ENCODE peak calls at places on chromosomes 11 and 22, in nine cellular contexts. C, K, Z, L, B, J, T, U and W are unnamed samples.
A peak's percentile ranks its signal among the peaks of the same experiment; 100 is the strongest.

GRCh38 chr11:76592025-76592914 is 78.3 kb downstream of the LRRC32 start:
- DNase-seq in C (no peak), K (no peak), Z (no peak), L (no peak), B (no peak), J (no peak), T (no peak), U (no peak), W (no peak)

GRCh38 chr11:128596245-128596644 is 8.9 kb upstream of the ETS1 start:
- DNase-seq in C (no peak), K (no peak), Z (no peak), L (no peak), B (no peak), J (no peak), T (no peak), U (no peak), W (no peak)

GRCh38 chr11:118139578-118139977 is 13.0 kb downstream of the SCN4B start:
- DNase-seq in C (no peak), K (no peak), Z (peak; percentile 12), L (no peak), B (no peak), J (no peak), T (no peak), U (no peak), W (no peak)

GRCh38 chr11:43833657-43834073 is 47.0 kb upstream of the ALKBH3 start:
- DNase-seq in C (peak; percentile 50), K (no peak), Z (peak; percentile 78), L (no peak), B (peak; percentile 82), J (no peak), T (no peak), U (no peak), W (no peak)

GRCh38 chr11:66974724-66975402 is at the start of gene C11orf86:
- DNase-seq in C (no peak), K (no peak), Z (no peak), L (no peak), B (no peak), J (no peak), T (no peak), U (no peak), W (no peak)

GRCh38 chr22:39489094-39490068 is 12.7 kb upstream of the MIEF1 start:
- DNase-seq in C (no peak), K (no peak), Z (no peak), L (no peak), B (no peak), J (no peak), T (peak; percentile 12), U (no peak), W (no peak)

GRCh38 chr22:27372969-27373670 is 428.4 kb downstream of the MN1 start:
- DNase-seq in C (no peak), K (no peak), Z (no peak), L (no peak), B (no peak), J (no peak), T (no peak), U (no peak), W (no peak)

GRCh38 chr11:1089738-1090599 is 15.3 kb downstream of the MUC2 start:
- DNase-seq in C (no peak), K (no peak), Z (no peak), L (no peak), B (no peak), J (no peak), T (no peak), U (no peak), W (no peak)

GRCh38 chr11:125455851-125456250 is 40.2 kb downstream of the FEZ1 start:
- DNase-seq in C (no peak), K (no peak), Z (no peak), L (no peak), B (no peak), J (no peak), T (no peak), U (no peak), W (no peak)

GRCh38 chr11:35751664-35752061 is 89.1 kb downstream of the TRIM44 start:
- DNase-seq in C (no peak), K (no peak), Z (no peak), L (no peak), B (no peak), J (no peak), T (no peak), U (no peak), W (no peak)

GRCh38 chr11:25272214-25272613 is 775.4 kb downstream of the LUZP2 start:
- DNase-seq in C (no peak), K (no peak), Z (no peak), L (no peak), B (no peak), J (no peak), T (no peak), U (no peak), W (no peak)

GRCh38 chr11:96430668-96431067 is 40.9 kb downstream of the JRKL start:
- DNase-seq in C (no peak), K (no peak), Z (no peak), L (no peak), B (no peak), J (no peak), T (no peak), U (no peak), W (no peak)

GRCh38 chr22:37820350-37820749 is 2.8 kb upstream of the GALR3 start:
- DNase-seq in C (no peak), K (no peak), Z (no peak), L (no peak), B (no peak), J (no peak), T (no peak), U (no peak), W (no peak)
- TF ChIP-seq CTCF in C (no peak), K (no peak), Z (no peak), L (no peak), B (no peak), J (no peak), T (no peak), U (no peak), W (no peak)

GRCh38 chr11:83158965-83159900 is 2.3 kb downstream of the PCF11 start:
- DNase-seq in C (no peak), K (no peak), Z (no peak), L (no peak), B (no peak), J (no peak), T (no peak), U (no peak), W (no peak)

GRCh38 chr11:83158474-83158786 is 1.5 kb downstream of the PCF11 start:
- DNase-seq in C (no peak), K (no peak), Z (no peak), L (no peak), B (no peak), J (no peak), T (no peak), U (no peak), W (no peak)

GRCh38 chr11:83157755-83158473 is 983 bp downstream of the PCF11 start:
- DNase-seq in C (peak; percentile 25), K (peak; percentile 46), Z (peak; percentile 57), L (peak; percentile 52), B (peak; percentile 53), J (peak; percentile 19), T (peak; percentile 53), U (peak; percentile 97), W (no peak)

GRCh38 chr11:83156996-83157754 is at the start of gene PCF11:
- DNase-seq in C (no peak), K (no peak), Z (peak; percentile 100), L (no peak), B (no peak), J (no peak), T (no peak), U (no peak), W (no peak)

DNA sequence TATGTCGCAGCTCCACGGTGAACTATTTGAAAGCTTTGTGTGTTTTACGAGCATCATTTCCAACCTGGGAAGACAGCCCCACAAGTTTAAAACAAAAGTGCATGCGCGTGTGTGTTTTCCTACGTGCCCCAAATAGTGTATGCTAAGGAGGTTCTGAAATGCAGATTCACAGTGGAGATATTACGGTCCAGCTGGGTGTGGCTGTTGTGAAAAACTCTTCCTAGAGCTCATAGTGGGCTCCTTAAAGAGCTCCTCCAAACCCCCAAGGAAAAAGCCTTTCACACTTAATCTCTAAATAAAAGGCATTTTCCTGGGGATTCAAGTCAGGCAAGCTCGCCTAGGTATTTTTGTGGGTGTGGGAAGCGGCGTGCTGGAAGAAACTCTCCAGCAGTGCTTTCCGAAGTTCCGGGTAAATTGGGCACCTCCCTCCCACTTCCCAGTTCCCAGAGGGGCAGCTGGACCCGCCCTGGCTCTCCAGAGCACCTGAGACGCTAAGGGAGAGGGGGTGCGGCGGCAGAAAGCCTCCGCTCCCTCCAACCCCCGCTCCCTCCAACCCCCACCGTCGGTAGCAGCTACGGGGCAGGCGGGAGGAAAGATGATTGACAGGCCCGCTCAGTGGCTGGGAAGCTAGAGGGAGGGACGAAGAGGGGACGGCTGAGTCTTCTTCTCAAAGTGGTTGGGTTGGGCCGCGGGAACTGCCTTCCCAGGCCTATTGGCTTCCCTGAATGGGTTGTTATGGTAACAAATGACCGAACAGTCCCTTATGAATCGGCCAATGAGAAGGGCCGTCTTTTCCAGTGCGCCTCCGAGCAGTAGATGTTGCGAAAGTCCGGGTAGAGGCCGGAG is 558 bp upstream of the PCF11 start:
- DNase-seq in C (peak; percentile 100), K (peak; percentile 99), Z (no peak), L (peak; percentile 99), B (peak; percentile 100), J (peak; percentile 97), T (peak; percentile 99), U (peak; percentile 100), W (peak; percentile 99)
- TF ChIP-seq CTCF in C (no peak), K (no peak), Z (no peak), L (no peak), B (no peak), J (no peak), T (no peak), U (no peak), W (no peak)

DNA sequence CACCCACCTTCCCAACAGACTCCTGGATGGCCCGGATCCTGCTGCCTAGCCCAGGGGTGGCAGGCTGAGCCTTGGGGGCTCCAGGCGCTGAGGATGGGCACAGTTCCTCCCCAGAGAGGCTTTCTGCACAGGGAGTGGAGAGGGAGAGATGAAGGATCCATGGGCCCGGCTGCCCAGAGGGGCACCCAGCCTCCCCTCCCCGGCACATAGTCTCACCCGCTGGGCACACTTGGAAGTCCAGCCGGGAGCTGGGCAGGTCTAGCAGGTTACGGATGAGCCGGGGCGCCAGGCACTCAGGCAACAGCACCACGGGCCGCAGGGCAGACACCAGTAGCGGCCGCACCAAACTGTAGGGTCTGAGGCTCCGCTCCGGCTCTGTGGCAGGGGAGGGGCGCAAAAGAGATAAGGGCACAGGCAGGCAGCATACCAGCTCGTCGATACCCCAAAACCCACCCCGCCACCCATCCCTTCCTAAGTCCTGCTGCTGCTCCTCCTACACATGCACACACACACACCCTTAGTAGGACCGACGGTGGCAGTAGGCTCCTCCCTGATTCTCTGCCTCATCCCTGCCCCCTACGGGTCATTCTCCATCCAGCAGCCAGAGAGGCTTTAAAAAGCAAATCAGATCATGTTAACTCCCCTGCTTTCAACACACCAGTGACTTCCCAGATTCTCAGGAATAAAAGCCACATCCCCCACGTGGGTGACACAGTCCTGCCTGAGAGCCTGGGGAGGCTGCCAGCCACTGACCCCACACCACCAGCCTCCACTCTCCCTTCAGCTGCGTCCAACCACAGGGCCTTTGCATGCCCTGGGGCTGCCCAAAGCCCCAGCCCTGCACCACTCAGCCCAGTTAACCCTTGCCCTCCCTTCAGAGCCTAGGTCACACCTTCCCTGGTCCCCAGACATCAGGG is 6.5 kb upstream of the MFNG start:
- DNase-seq in C (peak; percentile 63), K (peak; percentile 79), Z (peak; percentile 63), L (no peak), B (peak; percentile 63), J (no peak), T (peak; percentile 54), U (peak; percentile 57), W (no peak)
- TF ChIP-seq CTCF in C (peak; percentile 70), K (peak; percentile 69), Z (peak; percentile 62), L (no peak), B (peak; percentile 59), J (peak; percentile 50), T (peak; percentile 42), U (peak; percentile 73), W (peak; percentile 68)

GRCh38 chr11:65891180-65892136 is 985 bp downstream of the CCDC85B start:
- DNase-seq in C (peak; percentile 42), K (peak; percentile 58), Z (peak; percentile 66), L (no peak), B (peak; percentile 59), J (no peak), T (peak; percentile 49), U (peak; percentile 84), W (no peak)
- TF ChIP-seq CTCF in C (peak; percentile 67), K (peak; percentile 65), Z (peak; percentile 17), L (no peak), B (peak; percentile 29), J (peak; percentile 8), T (peak; percentile 33), U (peak; percentile 53), W (peak; percentile 57)